ENCODE peak calls at places on chromosomes 7 and 10, in six cellular contexts. P is ovary, D is spleen, J is A549, B is heart left ventricle, Q is testis. U is an unnamed sample.

GRCh38 chr10:72171175-72171630 is 44.6 kb upstream of the ANAPC16 start:
- DNase-seq in P (no peak), D (no peak), J (peak; percentile 97), B (no peak), Q (no peak), U (peak; percentile 70)

GRCh38 chr7:98539865-98540264 is 77.2 kb upstream of the NPTX2 start:
- DNase-seq in P (no peak), D (no peak), J (no peak), B (no peak), Q (no peak), U (no peak)

GRCh38 chr10:12961416-12961815 is 40.1 kb downstream of the CCDC3 start:
- DNase-seq in P (no peak), D (no peak), J (no peak), B (no peak), Q (no peak), U (no peak)

GRCh38 chr10:12844796-12845524 is 156.6 kb downstream of the CCDC3 start:
- DNase-seq in P (no peak), D (no peak), J (peak; percentile 53), B (no peak), Q (peak; percentile 64), U (no peak)

GRCh38 chr10:100882681-100883321 is 30.0 kb upstream of the SLF2 start:
- DNase-seq in P (peak; percentile 72), D (no peak), J (no peak), B (no peak), Q (peak; percentile 29), U (no peak)

GRCh38 chr10:77104459-77104980 is 533.1 kb downstream of the KCNMA1 start:
- DNase-seq in P (peak; percentile 57), D (no peak), J (no peak), B (peak; percentile 54), Q (peak; percentile 24), U (no peak)

GRCh38 chr10:26799342-26799741 is 61.4 kb downstream of the ABI1 start:
- DNase-seq in P (no peak), D (no peak), J (no peak), B (no peak), Q (no peak), U (no peak)

GRCh38 chr10:117499248-117500105 is 43.1 kb upstream of the EMX2 start:
- DNase-seq in P (no peak), D (no peak), J (no peak), B (no peak), Q (no peak), U (no peak)

GRCh38 chr7:260441-261281 is 29.3 kb upstream of the FOXL3 start:
- DNase-seq in P (peak; percentile 33), D (peak; percentile 64), J (no peak), B (no peak), Q (no peak), U (no peak)

GRCh38 chr10:8211631-8212030 is 157.1 kb downstream of the GATA3 start:
- DNase-seq in P (no peak), D (no peak), J (no peak), B (no peak), Q (no peak), U (no peak)

GRCh38 chr7:43553999-43554398 is 28.9 kb upstream of the STK17A start:
- DNase-seq in P (no peak), D (no peak), J (no peak), B (peak; percentile 29), Q (no peak), U (no peak)

GRCh38 chr7:111012799-111013675 is 77.9 kb upstream of the LRRN3 start:
- DNase-seq in P (no peak), D (no peak), J (no peak), B (no peak), Q (no peak), U (no peak)

GRCh38 chr7:116528008-116528789 is 3.4 kb downstream of the CAV1 start:
- DNase-seq in P (peak; percentile 52), D (no peak), J (peak; percentile 64), B (peak; percentile 64), Q (peak; percentile 43), U (no peak)

GRCh38 chr7:12641196-12641595 is 46.2 kb upstream of the ARL4A start:
- DNase-seq in P (no peak), D (no peak), J (no peak), B (no peak), Q (no peak), U (no peak)

GRCh38 chr10:1243486-1244182 is 187.4 kb downstream of the WDR37 start:
- DNase-seq in P (no peak), D (peak; percentile 72), J (no peak), B (no peak), Q (peak; percentile 52), U (no peak)

GRCh38 chr10:43458227-43458626 is 21.3 kb downstream of the ZNF487 start:
- DNase-seq in P (no peak), D (peak; percentile 11), J (no peak), B (no peak), Q (no peak), U (no peak)

GRCh38 chr10:133567609-133568286 is 2.4 kb upstream of the SYCE1 start:
- DNase-seq in P (no peak), D (no peak), J (no peak), B (no peak), Q (no peak), U (no peak)

GRCh38 chr7:93941956-93942355 is 20.4 kb downstream of the GNG11 start:
- DNase-seq in P (no peak), D (no peak), J (no peak), B (no peak), Q (no peak), U (no peak)

GRCh38 chr10:19592276-19592675 is 224.0 kb upstream of the PLXDC2 start:
- DNase-seq in P (peak; percentile 29), D (no peak), J (peak; percentile 7), B (no peak), Q (no peak), U (no peak)

GRCh38 chr10:78348416-78349164 is 314.9 kb downstream of the RPS24 start:
- DNase-seq in P (peak; percentile 7), D (peak; percentile 18), J (no peak), B (peak; percentile 5), Q (no peak), U (peak; percentile 14)

GRCh38 chr7:132255898-132256297 is 320.4 kb downstream of the PLXNA4 start:
- DNase-seq in P (peak; percentile 39), D (peak; percentile 81), J (no peak), B (peak; percentile 46), Q (no peak), U (peak; percentile 77)

GRCh38 chr10:126906704-126907422 is 1.6 kb downstream of the DOCK1 start:
- DNase-seq in P (no peak), D (peak; percentile 57), J (no peak), B (no peak), Q (no peak), U (no peak)
- TF ChIP-seq POLR2A in P (no peak), D (no peak), J (no peak), B (no peak), Q (no peak), U (no peak)

GRCh38 chr7:150968056-150968455 is 10.1 kb downstream of the KCNH2 start:
- DNase-seq in P (no peak), D (no peak), J (no peak), B (no peak), Q (no peak), U (no peak)

GRCh38 chr7:150967332-150967731 is 10.8 kb downstream of the KCNH2 start:
- DNase-seq in P (no peak), D (no peak), J (no peak), B (no peak), Q (no peak), U (no peak)

GRCh38 chr7:150965273-150965830 is 12.8 kb downstream of the KCNH2 start:
- DNase-seq in P (no peak), D (no peak), J (no peak), B (no peak), Q (no peak), U (no peak)

GRCh38 chr7:150964593-150965111 is 13.5 kb downstream of the KCNH2 start:
- DNase-seq in P (no peak), D (no peak), J (no peak), B (peak; percentile 89), Q (peak; percentile 80), U (no peak)

GRCh38 chr7:150966002-150966401 is 12.1 kb downstream of the KCNH2 start:
- DNase-seq in P (no peak), D (no peak), J (no peak), B (no peak), Q (no peak), U (no peak)
- TF ChIP-seq CTCF in P (no peak), D (no peak), J (no peak), B (peak; percentile 37), Q (no peak), U (no peak)

GRCh38 chr7:96689414-96689813 is 20.2 kb downstream of the SEM1 start:
- DNase-seq in P (no peak), D (no peak), J (no peak), B (no peak), Q (no peak), U (no peak)
- H3K27ac ChIP-seq in P (no peak overlapping the region), D (no peak overlapping the region), J (no peak overlapping the region), B (no peak overlapping the region), Q (no peak overlapping the region), U (no peak overlapping the region)

GRCh38 chr10:97518601-97519043 is 19.9 kb downstream of the UBTD1 start:
- DNase-seq in P (no peak), D (no peak), J (no peak), B (no peak), Q (no peak), U (no peak)

GRCh38 chr10:97517778-97518561 is 19.2 kb downstream of the UBTD1 start:
- DNase-seq in P (peak; percentile 29), D (peak; percentile 61), J (no peak), B (no peak), Q (no peak), U (no peak)

GRCh38 chr10:97520520-97520919 is 21.8 kb downstream of the UBTD1 start:
- DNase-seq in P (no peak), D (peak; percentile 41), J (no peak), B (no peak), Q (no peak), U (no peak)

GRCh38 chr10:97520978-97521761 is 22.4 kb downstream of the UBTD1 start:
- DNase-seq in P (no peak), D (peak; percentile 43), J (no peak), B (no peak), Q (no peak), U (no peak)

DNA sequence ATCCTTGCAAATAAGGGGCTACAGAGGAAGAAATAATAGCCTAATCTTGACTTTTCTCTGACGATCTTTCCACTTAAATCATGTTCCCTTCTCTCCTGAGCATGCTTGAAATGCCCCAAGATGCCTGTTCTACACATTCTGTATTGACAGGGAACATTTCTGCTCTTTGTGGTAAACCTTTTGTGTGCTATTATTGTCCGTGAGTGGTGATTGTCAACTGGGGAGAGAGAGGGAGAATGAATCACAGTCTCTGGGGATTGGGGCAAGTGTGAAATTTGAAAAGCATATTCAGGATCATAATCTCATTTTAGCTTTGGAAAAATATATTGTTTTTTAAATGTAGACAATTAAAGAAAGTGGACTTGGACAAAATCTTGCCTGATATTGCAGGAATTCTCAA is 20.6 kb downstream of the UBTD1 start:
- DNase-seq in P (no peak), D (no peak), J (no peak), B (no peak), Q (no peak), U (no peak)
- TF ChIP-seq POLR2A in P (no peak), D (no peak), J (no peak), B (no peak), Q (no peak), U (no peak)

U was measured in stomach.